ENCODE peak calls at places on chromosome 3, in ten cellular contexts. V, P, K, I, E, R, O, J, G and M are unnamed samples.

GRCh38 chr3:127739347-127740135 is 66.8 kb downstream of the ABTB1 start:
- DNase-seq in G (peak), J (peak), K (no peak), O (no peak), V (peak), R (no peak), I (no peak), E (no peak), P (no peak), M (no peak)

GRCh38 chr3:148882288-148882687 is 17.2 kb downstream of the CPA3 start:
- DNase-seq in I (no peak), K (no peak), V (peak), P (peak), E (no peak), R (no peak), O (no peak), J (peak), G (peak), M (no peak)

GRCh38 chr3:50341537-50341936 is 901 bp upstream of the RASSF1 start:
- DNase-seq in K (no peak), V (no peak), R (peak), P (no peak), E (no peak), I (no peak), J (no peak), O (no peak), G (no peak), M (no peak)

GRCh38 chr3:170154084-170154483 is 27.4 kb downstream of the PHC3 start:
- DNase-seq in E (no peak), R (no peak), G (no peak), J (peak), I (no peak), K (no peak), P (no peak), O (no peak), V (peak), M (no peak)

GRCh38 chr3:156360992-156361391 is 193.9 kb downstream of the SSR3 start:
- DNase-seq in I (no peak), J (no peak), V (no peak), O (no peak), K (no peak), P (no peak), R (no peak), G (no peak), E (no peak), M (no peak)

GRCh38 chr3:78887608-78888011 is 880.2 kb downstream of the ROBO1 start:
- DNase-seq in J (peak), O (no peak), R (no peak), E (no peak), P (no peak), K (no peak), G (peak), V (peak), I (no peak), M (no peak)

GRCh38 chr3:4162132-4162531 is 141.0 kb upstream of the SETMAR start:
- DNase-seq in P (no peak), O (no peak), R (no peak), J (no peak), E (no peak), V (no peak), I (no peak), K (no peak), G (no peak), M (no peak)

GRCh38 chr3:163547045-163547692 is 1531.1 kb downstream of the SI start:
- DNase-seq in V (no peak), I (no peak), O (no peak), E (no peak), G (no peak), J (no peak), K (no peak), P (no peak), R (no peak), M (no peak)

GRCh38 chr3:115615001-115615447 is 8.3 kb upstream of the GAP43 start:
- DNase-seq in I (no peak), G (no peak), E (no peak), R (no peak), O (no peak), V (peak), K (no peak), P (no peak), J (peak), M (no peak)

GRCh38 chr3:28575748-28576589 is 227.3 kb upstream of the AZI2 start:
- DNase-seq in V (no peak), I (no peak), K (peak), E (no peak), P (peak), R (no peak), J (no peak), G (peak), O (no peak), M (no peak)

GRCh38 chr3:71441217-71441924 is 142.2 kb downstream of the FOXP1 start:
- DNase-seq in K (no peak), O (no peak), V (no peak), J (no peak), P (peak), E (no peak), I (no peak), R (no peak), G (no peak), M (peak)
- H3K4me3 ChIP-seq in K (no peak), O (no peak), V (no peak), J (no peak), P (no peak), E (no peak), I (no peak), R (no peak), G (no peak), M (no peak)

GRCh38 chr3:18112976-18113766 is 312.0 kb downstream of the SATB1 start:
- DNase-seq in K (no peak), R (no peak), J (no peak), E (no peak), P (no peak), V (no peak), I (no peak), G (no peak), O (no peak), M (peak)

GRCh38 chr3:18114894-18115293 is 310.2 kb downstream of the SATB1 start:
- DNase-seq in I (no peak), K (no peak), J (no peak), E (no peak), G (no peak), O (no peak), P (no peak), R (no peak), V (no peak), M (no peak)

DNA sequence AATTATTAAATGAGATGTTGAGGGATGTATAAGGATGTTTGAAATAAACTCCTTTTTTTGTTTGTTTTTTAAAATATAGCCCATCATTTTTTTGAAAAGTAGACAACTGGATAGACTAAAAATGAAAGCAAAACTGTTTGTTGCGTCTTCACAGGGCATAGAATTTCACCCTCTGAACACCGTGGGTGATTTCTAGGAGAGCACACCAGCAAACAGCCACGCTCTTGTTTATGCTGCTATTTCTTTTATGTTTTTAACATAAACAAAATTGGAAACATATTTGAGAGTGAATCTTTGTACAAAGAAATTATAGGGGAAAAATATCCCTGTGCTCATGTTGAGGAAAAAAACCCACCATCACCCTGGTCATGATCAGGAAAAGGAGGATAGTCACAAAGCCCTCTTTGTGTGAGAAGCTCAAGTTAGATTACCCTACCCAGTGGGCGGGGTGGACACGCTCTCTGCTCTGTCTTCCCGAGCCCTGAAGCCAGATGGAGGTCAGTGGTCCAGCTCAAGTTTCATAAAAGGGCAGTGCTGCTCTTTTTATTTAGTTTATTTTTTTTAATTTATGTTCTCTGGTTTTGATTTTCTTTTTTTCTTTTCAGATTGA is 313.3 kb downstream of the SATB1 start:
- DNase-seq in E (no peak), P (no peak), V (peak), J (peak), R (no peak), K (peak), G (peak), I (no peak), O (no peak), M (peak)
- H3K4me3 ChIP-seq in E (no peak), P (no peak), V (no peak), J (no peak), R (no peak), K (no peak), G (peak), I (no peak), O (no peak), M (peak)

DNA sequence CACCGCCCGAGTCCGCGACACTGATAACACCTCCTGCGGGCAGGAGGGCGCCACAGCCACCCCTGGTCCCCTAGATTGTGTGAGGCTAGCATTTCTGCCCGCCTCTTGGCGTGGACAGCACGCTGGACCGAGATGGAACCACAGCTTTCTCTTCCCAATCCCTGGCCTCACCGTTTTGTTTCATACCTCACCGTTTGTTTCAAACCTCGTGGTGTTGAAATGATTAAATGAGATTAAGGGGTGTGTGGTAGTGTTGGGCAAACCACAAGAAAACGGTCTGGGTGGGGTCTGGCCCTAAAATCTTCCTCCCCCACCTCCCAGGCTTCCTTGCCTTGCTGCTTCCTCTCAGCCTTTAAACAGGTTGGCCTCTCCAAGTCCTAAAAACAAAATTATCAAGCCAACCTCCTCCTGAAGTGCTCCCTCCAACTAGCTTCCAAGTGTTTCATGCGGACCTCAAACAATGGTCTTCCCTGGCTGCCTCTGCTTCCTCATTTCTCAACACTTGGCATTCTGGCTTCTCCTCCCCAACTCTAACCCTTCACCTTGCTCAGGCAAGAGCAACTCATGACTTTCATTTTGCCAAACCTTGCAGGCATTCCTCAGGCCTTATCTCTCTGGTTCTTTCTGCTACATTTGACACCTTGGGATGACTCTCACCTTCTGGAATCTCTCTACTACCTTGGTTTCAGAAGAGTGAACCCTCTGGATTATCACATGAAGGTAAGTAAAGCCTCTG is 1.4 kb upstream of the ATP13A3 start:
- DNase-seq in I (no peak), R (no peak), V (no peak), K (no peak), P (no peak), E (no peak), O (no peak), G (no peak), J (peak), M (peak)
- H3K4me3 ChIP-seq in I (no peak), R (no peak), V (no peak), K (no peak), P (no peak), E (peak), O (no peak), G (no peak), J (peak), M (no peak)

GRCh38 chr3:64214002-64214696 is 11.1 kb downstream of the PRICKLE2 start:
- DNase-seq in G (peak), I (peak), R (peak), P (peak), K (no peak), V (peak), O (peak), E (no peak), J (peak), M (no peak)
- H3K4me3 ChIP-seq in G (peak), I (no peak), R (no peak), P (no peak), K (no peak), V (peak), O (peak), E (peak), J (peak), M (no peak)

GRCh38 chr3:152245498-152246175 is 23.1 kb upstream of the MBNL1 start:
- DNase-seq in I (no peak), V (no peak), R (no peak), O (no peak), E (no peak), J (no peak), K (no peak), G (no peak), P (no peak), M (no peak)
- H3K4me3 ChIP-seq in I (no peak), V (no peak), R (no peak), O (no peak), E (peak), J (no peak), K (no peak), G (no peak), P (no peak), M (peak)

DNA sequence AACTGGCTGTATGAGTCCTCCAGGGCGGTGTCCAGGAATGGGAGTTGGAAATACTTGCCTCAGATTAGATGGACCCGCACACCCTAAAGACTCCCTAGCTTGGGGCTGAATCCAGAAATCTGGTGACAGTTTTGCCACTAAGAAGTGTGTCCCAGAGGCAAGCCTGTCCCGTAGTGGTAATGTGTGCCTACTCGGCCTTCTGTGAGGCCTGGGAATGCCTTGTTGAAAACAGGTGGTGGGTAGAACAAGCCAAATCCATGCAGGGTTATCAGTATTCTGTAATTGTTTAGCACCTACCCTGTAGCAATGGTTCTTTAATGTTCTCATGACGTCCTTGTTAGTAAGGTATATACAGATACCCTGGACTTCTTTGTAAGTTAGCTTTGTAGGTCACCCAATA is 1.6 kb downstream of the C3orf52 start:
- DNase-seq in J (no peak), K (no peak), O (no peak), V (no peak), G (no peak), E (no peak), R (peak), I (no peak), P (peak), M (no peak)
- H3K4me3 ChIP-seq in J (peak), K (no peak), O (no peak), V (no peak), G (no peak), E (peak), R (no peak), I (no peak), P (no peak), M (no peak)

GRCh38 chr3:168249539-168250414 is 154.1 kb upstream of the GOLIM4 start:
- DNase-seq in O (peak), I (peak), G (peak), K (peak), J (peak), V (peak), P (peak), R (peak), E (no peak), M (no peak)

GRCh38 chr3:168250415-168250861 is 154.7 kb upstream of the GOLIM4 start:
- DNase-seq in V (peak), E (no peak), O (no peak), P (no peak), J (peak), R (no peak), I (no peak), G (no peak), K (peak), M (no peak)

GRCh38 chr3:168248383-168249047 is 152.8 kb upstream of the GOLIM4 start:
- DNase-seq in J (peak), O (peak), G (peak), R (peak), E (no peak), P (peak), V (peak), I (no peak), K (peak), M (no peak)

GRCh38 chr3:168251371-168251770 is 155.6 kb upstream of the GOLIM4 start:
- DNase-seq in J (no peak), E (no peak), R (no peak), P (no peak), O (no peak), K (no peak), I (no peak), V (no peak), G (no peak), M (no peak)

DNA sequence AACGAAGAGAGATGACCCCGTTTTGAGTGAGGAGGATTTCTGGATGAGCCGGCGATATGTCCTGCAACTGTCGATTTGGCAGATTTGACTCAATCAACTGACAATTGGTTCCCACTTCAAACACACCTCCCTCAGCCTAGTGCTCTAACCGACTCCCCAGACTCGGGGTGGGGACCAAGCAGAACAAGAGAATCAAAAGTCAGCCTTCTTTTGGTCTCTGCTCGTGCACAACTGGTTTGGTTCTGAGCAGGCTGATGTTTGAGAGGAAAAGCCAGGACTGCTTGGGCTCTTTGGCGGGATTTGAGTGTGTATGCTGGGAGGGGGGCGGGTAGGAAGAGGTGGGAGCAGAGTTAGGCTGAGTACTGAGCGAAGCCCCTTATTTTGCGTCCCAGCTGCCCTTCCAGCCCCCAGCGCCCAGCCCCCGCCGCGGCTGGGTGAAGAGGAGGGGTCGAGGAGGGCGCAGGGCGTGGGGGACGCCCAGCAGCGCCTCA is 153.4 kb upstream of the GOLIM4 start:
- DNase-seq in P (no peak), J (peak), V (peak), K (no peak), O (no peak), G (no peak), E (no peak), R (no peak), I (no peak), M (no peak)
- H3K4me3 ChIP-seq in P (peak), J (peak), V (peak), K (peak), O (peak), G (peak), E (peak), R (no peak), I (no peak), M (no peak)

DNA sequence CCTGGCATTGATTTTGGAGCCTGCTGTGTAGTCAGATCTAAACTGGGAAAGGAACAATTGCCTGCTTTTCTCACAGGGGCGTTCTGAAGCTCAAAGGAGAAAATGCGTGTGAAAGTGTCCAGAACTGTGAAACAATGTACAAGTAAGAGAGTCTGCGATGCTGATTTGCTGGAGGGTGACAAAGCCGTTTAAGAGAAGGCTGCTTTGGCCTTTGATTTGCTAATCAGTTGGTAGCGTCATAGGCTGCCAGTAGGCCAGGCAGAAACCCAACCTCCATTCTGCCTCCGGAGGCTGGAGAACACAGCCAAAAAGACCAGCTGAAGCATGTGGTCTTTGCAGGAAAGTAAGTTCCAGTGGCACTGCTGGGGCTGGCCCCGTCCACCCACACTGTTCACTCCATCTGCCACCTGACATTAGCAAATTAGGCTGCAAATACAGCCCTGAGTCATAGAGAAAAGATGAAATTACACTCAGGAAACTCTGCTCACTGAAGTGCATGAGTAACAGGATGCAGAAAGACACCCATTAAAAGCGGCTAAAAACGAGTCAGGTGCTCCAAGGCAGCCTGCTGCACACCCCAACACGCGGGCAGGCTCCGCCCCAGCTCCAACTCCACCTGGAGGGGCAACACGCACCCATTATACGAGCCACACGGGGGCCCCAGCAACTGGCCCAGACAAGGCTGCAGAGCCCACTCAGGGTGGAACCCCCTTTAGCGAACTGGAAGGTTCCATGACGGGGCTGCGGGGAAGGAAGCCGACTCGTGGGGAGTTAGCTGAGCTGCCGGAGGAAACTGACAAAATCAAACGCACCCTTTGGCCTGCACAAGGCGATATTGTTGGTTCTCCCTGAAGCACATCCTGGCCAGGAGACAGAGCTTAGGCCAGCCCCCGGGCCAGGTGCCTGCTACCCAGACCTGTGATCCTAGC is 31.6 kb downstream of the ZDHHC19 start:
- DNase-seq in O (peak), V (peak), P (no peak), R (peak), K (no peak), E (no peak), G (peak), I (no peak), J (peak), M (peak)
- H3K4me3 ChIP-seq in O (no peak), V (no peak), P (no peak), R (no peak), K (no peak), E (no peak), G (no peak), I (no peak), J (no peak), M (peak)

GRCh38 chr3:117234321-117234720 is 524.7 kb downstream of the TUSC7 start:
- DNase-seq in V (no peak), G (no peak), I (no peak), J (no peak), R (no peak), P (no peak), E (no peak), O (no peak), K (no peak), M (no peak)
- H3K4me3 ChIP-seq in V (no peak), G (no peak), I (no peak), J (no peak), R (no peak), P (no peak), E (no peak), O (no peak), K (no peak), M (no peak)